ENCODE peak calls at places on chromosomes 16 and 17, in seven cellular contexts. One of them, this sample, is unnamed.

GRCh38 chr16:78729687-78730086 is 630.2 kb downstream of the WWOX start:
- DNase-seq in right lobe of liver: no peak
- DNase-seq in CD4-positive, alpha-beta memory T cell: no peak
- DNase-seq in MM.1S: peak; percentile 49
- DNase-seq in HepG2: peak; percentile 82
- DNase-seq in HAP-1: no peak
- DNase-seq in lower lobe of right lung: no peak
- DNase-seq in this sample: no peak

GRCh38 chr16:75477680-75478473 is 13.4 kb upstream of the TMEM170A start:
- DNase-seq in HepG2: no peak
- DNase-seq in MM.1S: no peak
- DNase-seq in lower lobe of right lung: no peak
- DNase-seq in HAP-1: no peak
- DNase-seq in CD4-positive, alpha-beta memory T cell: no peak
- DNase-seq in right lobe of liver: no peak
- DNase-seq in this sample: no peak

GRCh38 chr16:84514874-84515835 is 10.7 kb upstream of the MEAK7 start:
- DNase-seq in HAP-1: no peak
- DNase-seq in CD4-positive, alpha-beta memory T cell: peak; percentile 84
- DNase-seq in lower lobe of right lung: peak; percentile 73
- DNase-seq in MM.1S: peak; percentile 85
- DNase-seq in HepG2: peak; percentile 85
- DNase-seq in right lobe of liver: peak; percentile 65
- DNase-seq in this sample: peak; percentile 89

GRCh38 chr16:919658-920631 is 50.8 kb downstream of the LMF1 start:
- DNase-seq in HepG2: no peak
- DNase-seq in MM.1S: no peak
- DNase-seq in CD4-positive, alpha-beta memory T cell: no peak
- DNase-seq in lower lobe of right lung: no peak
- DNase-seq in HAP-1: no peak
- DNase-seq in right lobe of liver: peak; percentile 50
- DNase-seq in this sample: no peak

GRCh38 chr16:3638916-3639644 is 15.4 kb upstream of the DNASE1 start:
- DNase-seq in lower lobe of right lung: no peak
- DNase-seq in CD4-positive, alpha-beta memory T cell: no peak
- DNase-seq in HepG2: no peak
- DNase-seq in HAP-1: no peak
- DNase-seq in right lobe of liver: no peak
- DNase-seq in MM.1S: no peak
- DNase-seq in this sample: no peak

GRCh38 chr16:88323041-88323440 is 59.7 kb upstream of the ZNF469 start:
- DNase-seq in lower lobe of right lung: no peak
- DNase-seq in HepG2: no peak
- DNase-seq in right lobe of liver: no peak
- DNase-seq in CD4-positive, alpha-beta memory T cell: no peak
- DNase-seq in MM.1S: no peak
- DNase-seq in HAP-1: no peak
- DNase-seq in this sample: no peak

GRCh38 chr16:12262454-12263180 is 286.1 kb downstream of the SNX29 start:
- DNase-seq in lower lobe of right lung: no peak
- DNase-seq in MM.1S: no peak
- DNase-seq in HAP-1: no peak
- DNase-seq in right lobe of liver: no peak
- DNase-seq in HepG2: peak; percentile 77
- DNase-seq in CD4-positive, alpha-beta memory T cell: no peak
- DNase-seq in this sample: no peak

GRCh38 chr17:47013341-47013740 is 34.3 kb upstream of the RPRML start:
- DNase-seq in HepG2: no peak
- DNase-seq in HAP-1: no peak
- DNase-seq in CD4-positive, alpha-beta memory T cell: no peak
- DNase-seq in right lobe of liver: no peak
- DNase-seq in lower lobe of right lung: no peak
- DNase-seq in MM.1S: no peak
- DNase-seq in this sample: no peak

GRCh38 chr16:29794231-29794710 is 3.7 kb downstream of the KIF22 start:
- DNase-seq in MM.1S: no peak
- DNase-seq in HepG2: no peak
- DNase-seq in CD4-positive, alpha-beta memory T cell: no peak
- DNase-seq in HAP-1: no peak
- DNase-seq in right lobe of liver: no peak
- DNase-seq in lower lobe of right lung: no peak
- DNase-seq in this sample: no peak

GRCh38 chr17:50523208-50523607 is 9.3 kb upstream of the EPN3 start:
- DNase-seq in lower lobe of right lung: no peak
- DNase-seq in HepG2: peak; percentile 55
- DNase-seq in right lobe of liver: no peak
- DNase-seq in CD4-positive, alpha-beta memory T cell: no peak
- DNase-seq in HAP-1: no peak
- DNase-seq in MM.1S: no peak
- DNase-seq in this sample: peak; percentile 94

GRCh38 chr16:71297252-71297651 is 8.1 kb upstream of the CMTR2 start:
- DNase-seq in MM.1S: no peak
- DNase-seq in CD4-positive, alpha-beta memory T cell: no peak
- DNase-seq in HAP-1: no peak
- DNase-seq in lower lobe of right lung: no peak
- DNase-seq in right lobe of liver: no peak
- DNase-seq in HepG2: no peak
- DNase-seq in this sample: no peak

GRCh38 chr16:50881331-50881830 is 139.5 kb downstream of the CYLD start:
- DNase-seq in right lobe of liver: no peak
- DNase-seq in lower lobe of right lung: no peak
- DNase-seq in MM.1S: no peak
- DNase-seq in HepG2: no peak
- DNase-seq in HAP-1: no peak
- DNase-seq in CD4-positive, alpha-beta memory T cell: no peak
- DNase-seq in this sample: no peak

GRCh38 chr17:33594000-33594399 is 300.9 kb upstream of the ASIC2 start:
- DNase-seq in HAP-1: no peak
- DNase-seq in lower lobe of right lung: no peak
- DNase-seq in right lobe of liver: no peak
- DNase-seq in CD4-positive, alpha-beta memory T cell: no peak
- DNase-seq in MM.1S: no peak
- DNase-seq in HepG2: no peak
- DNase-seq in this sample: no peak

GRCh38 chr17:63596856-63597557 is 3.7 kb upstream of the TACO1 start:
- DNase-seq in lower lobe of right lung: no peak
- DNase-seq in MM.1S: no peak
- DNase-seq in HAP-1: no peak
- DNase-seq in right lobe of liver: no peak
- DNase-seq in CD4-positive, alpha-beta memory T cell: peak; percentile 34
- DNase-seq in HepG2: no peak
- DNase-seq in this sample: no peak

GRCh38 chr16:13809765-13810164 is 110.2 kb upstream of the ERCC4 start:
- DNase-seq in MM.1S: no peak
- DNase-seq in HepG2: no peak
- DNase-seq in HAP-1: no peak
- DNase-seq in right lobe of liver: no peak
- DNase-seq in CD4-positive, alpha-beta memory T cell: no peak
- DNase-seq in lower lobe of right lung: no peak
- DNase-seq in this sample: no peak

GRCh38 chr16:7177875-7178274 is 154.8 kb upstream of the RBFOX1 start:
- DNase-seq in lower lobe of right lung: no peak
- DNase-seq in right lobe of liver: no peak
- DNase-seq in MM.1S: no peak
- DNase-seq in HepG2: no peak
- DNase-seq in CD4-positive, alpha-beta memory T cell: no peak
- DNase-seq in HAP-1: no peak
- DNase-seq in this sample: no peak

DNA sequence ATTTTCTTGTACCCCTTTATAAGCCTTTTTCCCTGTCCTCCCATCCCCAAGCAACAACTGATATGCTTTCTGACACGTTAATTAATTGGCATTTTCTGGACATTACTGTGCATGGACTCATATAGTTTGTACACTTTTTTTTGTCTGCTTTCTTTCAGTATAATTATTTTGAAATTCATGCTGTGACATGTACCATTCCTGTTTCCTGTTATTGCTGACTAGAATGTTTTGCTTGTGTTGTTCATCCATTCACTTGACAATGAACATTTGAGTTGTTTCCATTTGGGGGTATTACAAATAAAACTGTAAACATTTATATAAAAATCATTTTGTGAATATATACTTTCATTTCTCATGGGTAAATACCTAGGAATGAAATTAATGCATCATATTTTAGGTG is 50.6 kb downstream of the RBBP6 start:
- DNase-seq in lower lobe of right lung: no peak
- DNase-seq in HAP-1: no peak
- DNase-seq in MM.1S: no peak
- DNase-seq in HepG2: no peak
- DNase-seq in right lobe of liver: no peak
- DNase-seq in CD4-positive, alpha-beta memory T cell: no peak
- DNase-seq in this sample: no peak
- H3K4me1 ChIP-seq in lower lobe of right lung: no peaks in the 10 kb centered on the region
- H3K4me1 ChIP-seq in HAP-1: no peaks in the 10 kb centered on the region
- H3K4me1 ChIP-seq in MM.1S: no peaks in the 10 kb centered on the region
- H3K4me1 ChIP-seq in HepG2: no peaks in the 10 kb centered on the region
- H3K4me1 ChIP-seq in right lobe of liver: no peaks in the 10 kb centered on the region
- H3K4me1 ChIP-seq in CD4-positive, alpha-beta memory T cell: no peaks in the 10 kb centered on the region
- H3K4me1 ChIP-seq in this sample: no peaks in the 10 kb centered on the region

GRCh38 chr16:35523991-35524390 is 2064.6 kb downstream of the TP53TG3F start:
- DNase-seq in HAP-1: no peak
- DNase-seq in MM.1S: no peak
- DNase-seq in lower lobe of right lung: no peak
- DNase-seq in HepG2: no peak
- DNase-seq in right lobe of liver: no peak
- DNase-seq in CD4-positive, alpha-beta memory T cell: no peak
- DNase-seq in this sample: no peak
- H3K9me3 ChIP-seq in HAP-1: no peaks in the 10 kb centered on the region
- H3K9me3 ChIP-seq in MM.1S: no peaks in the 10 kb centered on the region
- H3K9me3 ChIP-seq in lower lobe of right lung: no peaks in the 10 kb centered on the region
- H3K9me3 ChIP-seq in HepG2: peaks cover 92% of the 10 kb centered on the region
- H3K9me3 ChIP-seq in right lobe of liver: no peaks in the 10 kb centered on the region
- H3K9me3 ChIP-seq in CD4-positive, alpha-beta memory T cell: peaks cover 9% of the 10 kb centered on the region
- H3K9me3 ChIP-seq in this sample: no peaks in the 10 kb centered on the region

DNA sequence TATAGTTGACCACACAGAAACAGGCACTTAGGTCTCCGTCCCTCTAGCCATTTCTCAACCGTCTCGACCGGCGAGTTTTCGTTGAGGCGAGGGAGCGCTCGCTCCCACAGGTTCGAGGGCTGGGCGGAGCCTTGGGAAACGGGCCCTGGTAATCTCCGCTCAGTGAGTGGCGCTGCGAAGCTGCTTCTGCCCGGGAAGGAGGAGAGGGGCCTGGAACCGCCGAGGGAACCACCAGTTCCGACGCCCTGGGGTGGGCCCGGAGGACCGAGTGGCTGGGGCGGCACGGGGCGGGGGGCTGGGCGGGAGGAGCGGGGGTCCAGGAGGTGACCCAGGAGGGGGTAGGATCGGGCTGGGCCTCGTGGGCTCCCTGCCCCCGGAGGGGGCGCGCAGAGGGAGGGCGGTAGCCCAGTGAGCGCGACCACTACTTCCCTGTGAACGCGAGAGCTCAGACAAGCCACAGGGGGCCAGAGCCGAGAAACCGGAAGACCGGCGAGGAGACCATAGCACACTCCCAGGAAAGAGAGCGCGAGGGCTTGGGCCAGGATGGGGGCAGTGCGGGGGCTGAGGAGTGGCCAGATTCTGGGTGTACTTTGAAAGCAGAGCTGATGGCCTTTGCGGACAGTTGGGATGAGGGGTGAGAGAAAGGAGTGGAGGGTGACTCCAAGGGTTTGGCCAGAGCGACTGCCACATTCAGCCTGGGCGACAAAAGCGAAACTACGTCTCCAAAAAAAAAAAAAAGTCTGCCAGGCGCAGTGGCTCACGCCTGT is 29.9 kb upstream of the ARL4D start:
- DNase-seq in HepG2: peak; percentile 88
- DNase-seq in CD4-positive, alpha-beta memory T cell: peak; percentile 70
- DNase-seq in HAP-1: peak; percentile 59
- DNase-seq in lower lobe of right lung: peak; percentile 90
- DNase-seq in right lobe of liver: peak; percentile 89
- DNase-seq in MM.1S: peak; percentile 33
- DNase-seq in this sample: peak; percentile 92
- H3K4me1 ChIP-seq in HepG2: peaks cover 71% of the 10 kb centered on the region
- H3K4me1 ChIP-seq in CD4-positive, alpha-beta memory T cell: peaks cover 22% of the 10 kb centered on the region
- H3K4me1 ChIP-seq in HAP-1: peaks cover 12% of the 10 kb centered on the region
- H3K4me1 ChIP-seq in lower lobe of right lung: peaks cover 41% of the 10 kb centered on the region
- H3K4me1 ChIP-seq in right lobe of liver: peaks cover 7% of the 10 kb centered on the region
- H3K4me1 ChIP-seq in MM.1S: peaks cover 11% of the 10 kb centered on the region
- H3K4me1 ChIP-seq in this sample: peaks cover 27% of the 10 kb centered on the region

DNA sequence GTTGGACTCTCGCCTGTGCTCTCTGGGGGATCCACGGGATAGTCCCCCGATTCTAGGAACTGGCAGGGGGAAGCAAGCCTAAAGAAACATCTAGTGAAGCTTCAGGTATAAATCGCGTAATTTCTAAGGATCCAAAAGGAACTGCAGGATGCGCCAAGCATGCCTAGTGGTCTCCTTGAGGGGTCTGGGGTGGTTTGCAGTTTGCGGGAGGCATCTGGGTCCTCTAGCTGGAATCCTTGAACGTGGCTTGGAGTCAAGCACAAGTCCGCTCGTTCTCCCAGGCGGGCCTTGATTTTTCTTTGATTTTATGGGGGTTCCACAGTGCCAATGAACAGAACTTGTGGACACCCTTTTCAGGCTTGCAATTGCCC is 1000.5 kb downstream of the KCNJ18 start:
- DNase-seq in MM.1S: no peak
- DNase-seq in HepG2: no peak
- DNase-seq in right lobe of liver: no peak
- DNase-seq in HAP-1: no peak
- DNase-seq in CD4-positive, alpha-beta memory T cell: no peak
- DNase-seq in lower lobe of right lung: no peak
- DNase-seq in this sample: no peak
- H3K9me3 ChIP-seq in MM.1S: no peaks in the 10 kb centered on the region
- H3K9me3 ChIP-seq in HepG2: peaks cover 16% of the 10 kb centered on the region
- H3K9me3 ChIP-seq in right lobe of liver: no peaks in the 10 kb centered on the region
- H3K9me3 ChIP-seq in HAP-1: no peaks in the 10 kb centered on the region
- H3K9me3 ChIP-seq in CD4-positive, alpha-beta memory T cell: no peaks in the 10 kb centered on the region
- H3K9me3 ChIP-seq in lower lobe of right lung: no peaks in the 10 kb centered on the region
- H3K9me3 ChIP-seq in this sample: peaks cover 9% of the 10 kb centered on the region